ENCODE peak calls at places on chromosomes 16 and 17, in ten cellular contexts. One of them, this sample, is unnamed.

GRCh38 chr16:27779719-27780161 is 229.8 kb downstream of the KATNIP start:
- DNase-seq in choroid plexus epithelial cell: peak; percentile 75
- DNase-seq in NB4: no peak
- DNase-seq in colonic mucosa: no peak
- DNase-seq in endodermal cell: peak; percentile 92
- DNase-seq in GM20000: no peak
- DNase-seq in kidney: peak; percentile 65
- DNase-seq in mammary epithelial cell: peak; percentile 12
- DNase-seq in neural progenitor cell: peak; percentile 84
- DNase-seq in HFFc6: peak; percentile 23
- DNase-seq in this sample: no peak

GRCh38 chr17:80291691-80292487 is 31.2 kb downstream of the RNF213 start:
- DNase-seq in choroid plexus epithelial cell: no peak
- DNase-seq in NB4: no peak
- DNase-seq in colonic mucosa: no peak
- DNase-seq in endodermal cell: no peak
- DNase-seq in GM20000: no peak
- DNase-seq in kidney: peak; percentile 32
- DNase-seq in mammary epithelial cell: no peak
- DNase-seq in neural progenitor cell: no peak
- DNase-seq in HFFc6: no peak
- DNase-seq in this sample: peak; percentile 68

GRCh38 chr17:64750891-64751677 is 89.0 kb upstream of the SMURF2 start:
- DNase-seq in choroid plexus epithelial cell: no peak
- DNase-seq in NB4: no peak
- DNase-seq in colonic mucosa: no peak
- DNase-seq in endodermal cell: no peak
- DNase-seq in GM20000: no peak
- DNase-seq in kidney: no peak
- DNase-seq in mammary epithelial cell: peak; percentile 44
- DNase-seq in neural progenitor cell: no peak
- DNase-seq in HFFc6: no peak
- DNase-seq in this sample: no peak

GRCh38 chr17:81160747-81161453 is 4.4 kb upstream of the PVALEF start:
- DNase-seq in choroid plexus epithelial cell: no peak
- DNase-seq in NB4: no peak
- DNase-seq in colonic mucosa: no peak
- DNase-seq in endodermal cell: no peak
- DNase-seq in GM20000: no peak
- DNase-seq in kidney: no peak
- DNase-seq in mammary epithelial cell: no peak
- DNase-seq in neural progenitor cell: no peak
- DNase-seq in HFFc6: no peak
- DNase-seq in this sample: no peak

GRCh38 chr17:41737680-41738023 is 3.2 kb upstream of the HAP1 start:
- DNase-seq in choroid plexus epithelial cell: no peak
- DNase-seq in NB4: peak; percentile 49
- DNase-seq in colonic mucosa: no peak
- DNase-seq in endodermal cell: peak; percentile 55
- DNase-seq in GM20000: no peak
- DNase-seq in kidney: no peak
- DNase-seq in mammary epithelial cell: no peak
- DNase-seq in neural progenitor cell: no peak
- DNase-seq in HFFc6: no peak
- DNase-seq in this sample: no peak

GRCh38 chr17:21201302-21201602 is 12.7 kb downstream of the TMEM11 start:
- DNase-seq in choroid plexus epithelial cell: no peak
- DNase-seq in NB4: no peak
- DNase-seq in colonic mucosa: no peak
- DNase-seq in endodermal cell: no peak
- DNase-seq in GM20000: no peak
- DNase-seq in kidney: no peak
- DNase-seq in mammary epithelial cell: no peak
- DNase-seq in neural progenitor cell: no peak
- DNase-seq in HFFc6: peak; percentile 85
- DNase-seq in this sample: no peak

GRCh38 chr17:65022751-65023421 is 33.7 kb downstream of the GNA13 start:
- DNase-seq in choroid plexus epithelial cell: peak; percentile 57
- DNase-seq in NB4: no peak
- DNase-seq in colonic mucosa: no peak
- DNase-seq in endodermal cell: no peak
- DNase-seq in GM20000: peak; percentile 70
- DNase-seq in kidney: no peak
- DNase-seq in mammary epithelial cell: peak; percentile 98
- DNase-seq in neural progenitor cell: no peak
- DNase-seq in HFFc6: peak; percentile 4
- DNase-seq in this sample: no peak

GRCh38 chr16:30767767-30768465 is 5.8 kb downstream of the RNF40 start:
- DNase-seq in choroid plexus epithelial cell: no peak
- DNase-seq in NB4: no peak
- DNase-seq in colonic mucosa: no peak
- DNase-seq in endodermal cell: no peak
- DNase-seq in GM20000: no peak
- DNase-seq in kidney: peak; percentile 64
- DNase-seq in mammary epithelial cell: no peak
- DNase-seq in neural progenitor cell: no peak
- DNase-seq in HFFc6: no peak
- DNase-seq in this sample: peak; percentile 85

GRCh38 chr16:78402797-78403196 is 303.3 kb downstream of the WWOX start:
- DNase-seq in choroid plexus epithelial cell: no peak
- DNase-seq in NB4: no peak
- DNase-seq in colonic mucosa: no peak
- DNase-seq in endodermal cell: no peak
- DNase-seq in GM20000: no peak
- DNase-seq in kidney: no peak
- DNase-seq in mammary epithelial cell: no peak
- DNase-seq in neural progenitor cell: no peak
- DNase-seq in HFFc6: no peak
- DNase-seq in this sample: no peak

GRCh38 chr16:52487849-52488457 is 59.0 kb downstream of the TOX3 start:
- DNase-seq in choroid plexus epithelial cell: no peak
- DNase-seq in NB4: no peak
- DNase-seq in colonic mucosa: no peak
- DNase-seq in endodermal cell: no peak
- DNase-seq in GM20000: no peak
- DNase-seq in kidney: no peak
- DNase-seq in mammary epithelial cell: no peak
- DNase-seq in neural progenitor cell: no peak
- DNase-seq in HFFc6: no peak
- DNase-seq in this sample: no peak

GRCh38 chr17:50689251-50689650 is 18.5 kb downstream of the ANKRD40 start:
- DNase-seq in choroid plexus epithelial cell: peak; percentile 50
- DNase-seq in NB4: peak; percentile 79
- DNase-seq in colonic mucosa: no peak
- DNase-seq in endodermal cell: peak; percentile 75
- DNase-seq in GM20000: no peak
- DNase-seq in kidney: peak; percentile 71
- DNase-seq in mammary epithelial cell: peak; percentile 41
- DNase-seq in neural progenitor cell: peak; percentile 54
- DNase-seq in HFFc6: peak; percentile 46
- DNase-seq in this sample: no peak

GRCh38 chr17:46035112-46035818 is 36.2 kb downstream of the STH start:
- DNase-seq in choroid plexus epithelial cell: peak; percentile 38
- DNase-seq in NB4: no peak
- DNase-seq in colonic mucosa: no peak
- DNase-seq in endodermal cell: no peak
- DNase-seq in GM20000: peak; percentile 53
- DNase-seq in kidney: no peak
- DNase-seq in mammary epithelial cell: peak; percentile 31
- DNase-seq in neural progenitor cell: no peak
- DNase-seq in HFFc6: no peak
- DNase-seq in this sample: no peak

GRCh38 chr16:10121496-10121895 is 60.7 kb downstream of the GRIN2A start:
- DNase-seq in choroid plexus epithelial cell: peak; percentile 1
- DNase-seq in NB4: no peak
- DNase-seq in colonic mucosa: no peak
- DNase-seq in endodermal cell: no peak
- DNase-seq in GM20000: no peak
- DNase-seq in kidney: no peak
- DNase-seq in mammary epithelial cell: peak; percentile 91
- DNase-seq in neural progenitor cell: no peak
- DNase-seq in HFFc6: peak; percentile 76
- DNase-seq in this sample: no peak

DNA sequence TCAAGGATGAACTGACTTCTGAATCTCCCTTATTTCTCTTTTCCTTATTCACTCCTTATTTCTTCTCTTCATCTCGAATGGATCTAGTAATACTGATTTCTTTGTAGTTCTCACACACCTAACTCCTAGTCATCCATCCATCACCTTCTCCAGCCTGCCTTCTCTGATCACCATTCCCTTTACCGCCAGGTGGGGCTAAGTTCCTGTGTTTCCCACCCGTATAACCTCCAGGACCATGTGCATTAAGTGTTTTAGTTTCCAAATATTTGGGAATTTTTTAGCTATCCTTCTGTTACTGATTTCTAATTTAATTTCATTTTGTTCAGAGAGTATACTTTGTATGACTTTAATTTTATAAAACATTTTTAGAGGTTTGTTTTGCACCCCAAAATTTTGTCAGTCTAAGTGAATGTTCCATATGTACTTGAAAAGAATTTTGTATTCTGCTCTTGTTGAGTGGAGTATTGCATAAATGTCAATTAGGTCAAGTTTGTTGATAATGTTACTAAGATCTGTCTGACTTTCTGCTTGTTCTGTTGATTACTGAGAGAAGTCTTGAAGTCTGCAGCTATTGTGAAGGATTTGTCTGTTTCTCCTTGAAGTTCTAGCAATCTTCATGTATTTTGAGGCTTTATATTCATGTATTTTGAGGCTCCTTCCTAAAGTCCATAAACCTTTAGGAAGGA is 8.8 kb downstream of the BPTF start:
- DNase-seq in choroid plexus epithelial cell: peak; percentile 14
- DNase-seq in NB4: no peak
- DNase-seq in colonic mucosa: peak; percentile 11
- DNase-seq in endodermal cell: peak; percentile 86
- DNase-seq in GM20000: no peak
- DNase-seq in kidney: no peak
- DNase-seq in mammary epithelial cell: no peak
- DNase-seq in neural progenitor cell: peak; percentile 37
- DNase-seq in HFFc6: no peak
- DNase-seq in this sample: no peak
- TF ChIP-seq CTCF in choroid plexus epithelial cell: peak; percentile 35
- TF ChIP-seq CTCF in NB4: no peak
- TF ChIP-seq CTCF in colonic mucosa: no peak
- TF ChIP-seq CTCF in endodermal cell: peak; percentile 75
- TF ChIP-seq CTCF in GM20000: no peak
- TF ChIP-seq CTCF in kidney: no peak
- TF ChIP-seq CTCF in mammary epithelial cell: no peak
- TF ChIP-seq CTCF in neural progenitor cell: peak; percentile 48
- TF ChIP-seq CTCF in HFFc6: peak; percentile 56
- TF ChIP-seq CTCF in this sample: peak; percentile 28

GRCh38 chr16:71287903-71288302 is 1.3 kb downstream of the CMTR2 start:
- DNase-seq in choroid plexus epithelial cell: no peak
- DNase-seq in NB4: no peak
- DNase-seq in colonic mucosa: no peak
- DNase-seq in endodermal cell: no peak
- DNase-seq in GM20000: no peak
- DNase-seq in kidney: no peak
- DNase-seq in mammary epithelial cell: peak; percentile 27
- DNase-seq in neural progenitor cell: peak; percentile 38
- DNase-seq in HFFc6: no peak
- DNase-seq in this sample: no peak

GRCh38 chr16:71287454-71287853 is 1.7 kb downstream of the CMTR2 start:
- DNase-seq in choroid plexus epithelial cell: no peak
- DNase-seq in NB4: no peak
- DNase-seq in colonic mucosa: no peak
- DNase-seq in endodermal cell: no peak
- DNase-seq in GM20000: no peak
- DNase-seq in kidney: no peak
- DNase-seq in mammary epithelial cell: no peak
- DNase-seq in neural progenitor cell: no peak
- DNase-seq in HFFc6: no peak
- DNase-seq in this sample: no peak

GRCh38 chr16:71289732-71290062 is 495 bp upstream of the CMTR2 start:
- DNase-seq in choroid plexus epithelial cell: no peak
- DNase-seq in NB4: no peak
- DNase-seq in colonic mucosa: no peak
- DNase-seq in endodermal cell: no peak
- DNase-seq in GM20000: no peak
- DNase-seq in kidney: no peak
- DNase-seq in mammary epithelial cell: no peak
- DNase-seq in neural progenitor cell: no peak
- DNase-seq in HFFc6: no peak
- DNase-seq in this sample: no peak

GRCh38 chr16:71288570-71288889 is 672 bp downstream of the CMTR2 start:
- DNase-seq in choroid plexus epithelial cell: peak; percentile 41
- DNase-seq in NB4: no peak
- DNase-seq in colonic mucosa: no peak
- DNase-seq in endodermal cell: no peak
- DNase-seq in GM20000: no peak
- DNase-seq in kidney: no peak
- DNase-seq in mammary epithelial cell: peak; percentile 30
- DNase-seq in neural progenitor cell: no peak
- DNase-seq in HFFc6: no peak
- DNase-seq in this sample: no peak

GRCh38 chr16:71288890-71289731 is at the start of gene CMTR2:
- DNase-seq in choroid plexus epithelial cell: peak; percentile 98
- DNase-seq in NB4: peak; percentile 99
- DNase-seq in colonic mucosa: peak; percentile 94
- DNase-seq in endodermal cell: peak; percentile 99
- DNase-seq in GM20000: peak; percentile 95
- DNase-seq in kidney: peak; percentile 99
- DNase-seq in mammary epithelial cell: peak; percentile 98
- DNase-seq in neural progenitor cell: peak; percentile 100
- DNase-seq in HFFc6: peak; percentile 96
- DNase-seq in this sample: peak; percentile 99
- TF ChIP-seq CTCF in choroid plexus epithelial cell: no peak
- TF ChIP-seq CTCF in NB4: no peak
- TF ChIP-seq CTCF in colonic mucosa: no peak
- TF ChIP-seq CTCF in endodermal cell: no peak
- TF ChIP-seq CTCF in GM20000: no peak
- TF ChIP-seq CTCF in kidney: no peak
- TF ChIP-seq CTCF in mammary epithelial cell: no peak
- TF ChIP-seq CTCF in neural progenitor cell: no peak
- TF ChIP-seq CTCF in HFFc6: no peak
- TF ChIP-seq CTCF in this sample: peak; percentile 24

DNA sequence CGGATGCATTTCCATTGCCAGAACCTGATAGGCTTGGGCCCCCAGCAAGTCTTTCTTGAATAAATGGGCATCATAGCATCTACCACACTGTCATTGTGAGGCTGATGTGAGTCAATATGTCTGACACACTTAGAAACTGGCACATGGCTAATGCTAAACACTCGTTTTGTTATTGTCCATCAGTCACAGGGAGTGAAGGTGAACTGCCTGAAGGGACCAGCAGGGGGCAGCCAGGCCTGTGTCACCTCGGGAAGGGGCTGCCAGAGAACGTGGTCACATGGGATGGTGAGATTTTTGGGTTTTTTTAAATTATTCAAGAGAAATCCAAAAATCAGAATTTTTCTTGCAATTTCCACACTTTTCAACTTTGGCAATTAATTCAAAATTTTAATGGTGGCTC is 831 bp upstream of the RCVRN start:
- DNase-seq in choroid plexus epithelial cell: peak; percentile 37
- DNase-seq in NB4: peak; percentile 55
- DNase-seq in colonic mucosa: no peak
- DNase-seq in endodermal cell: peak; percentile 94
- DNase-seq in GM20000: peak; percentile 81
- DNase-seq in kidney: peak; percentile 24
- DNase-seq in mammary epithelial cell: no peak
- DNase-seq in neural progenitor cell: peak; percentile 66
- DNase-seq in HFFc6: peak; percentile 22
- DNase-seq in this sample: no peak
- TF ChIP-seq CTCF in choroid plexus epithelial cell: peak; percentile 63
- TF ChIP-seq CTCF in NB4: peak; percentile 88
- TF ChIP-seq CTCF in colonic mucosa: peak; percentile 27
- TF ChIP-seq CTCF in endodermal cell: peak; percentile 85
- TF ChIP-seq CTCF in GM20000: peak; percentile 82
- TF ChIP-seq CTCF in kidney: peak; percentile 22
- TF ChIP-seq CTCF in mammary epithelial cell: peak; percentile 19
- TF ChIP-seq CTCF in neural progenitor cell: peak; percentile 77
- TF ChIP-seq CTCF in HFFc6: peak; percentile 77
- TF ChIP-seq CTCF in this sample: peak; percentile 77

GRCh38 chr16:67807148-67807682 is 526 bp downstream of the TSNAXIP1 start:
- DNase-seq in choroid plexus epithelial cell: no peak
- DNase-seq in NB4: no peak
- DNase-seq in colonic mucosa: no peak
- DNase-seq in endodermal cell: no peak
- DNase-seq in GM20000: no peak
- DNase-seq in kidney: no peak
- DNase-seq in mammary epithelial cell: no peak
- DNase-seq in neural progenitor cell: no peak
- DNase-seq in HFFc6: no peak
- DNase-seq in this sample: no peak
- TF ChIP-seq CTCF in choroid plexus epithelial cell: peak; percentile 18
- TF ChIP-seq CTCF in NB4: no peak
- TF ChIP-seq CTCF in colonic mucosa: no peak
- TF ChIP-seq CTCF in endodermal cell: peak; percentile 46
- TF ChIP-seq CTCF in GM20000: no peak
- TF ChIP-seq CTCF in kidney: no peak
- TF ChIP-seq CTCF in mammary epithelial cell: no peak
- TF ChIP-seq CTCF in neural progenitor cell: peak; percentile 11
- TF ChIP-seq CTCF in HFFc6: no peak
- TF ChIP-seq CTCF in this sample: peak; percentile 47